ENCODE peak calls at places on chromosomes 3 and 15, in five cellular contexts. O, U, K, V and F are unnamed samples.
A peak's percentile ranks its signal among the peaks of the same experiment; 100 is the strongest.

GRCh38 chr3:18119866-18120265 is 305.3 kb downstream of the SATB1 start:
- DNase-seq in O (no peak), U (no peak), K (no peak), V (no peak), F (no peak)

GRCh38 chr3:113194747-113195400 is 16.5 kb upstream of the BOC start:
- DNase-seq in O (no peak), U (no peak), K (peak; percentile 58), V (peak; percentile 16), F (no peak)

GRCh38 chr15:78084359-78084750 is 6.8 kb upstream of the TBC1D2B start:
- DNase-seq in O (no peak), U (no peak), K (no peak), V (no peak), F (no peak)

GRCh38 chr15:85137507-85138175 is 156.0 kb downstream of the PDE8A start:
- DNase-seq in O (no peak), U (no peak), K (no peak), V (peak; percentile 44), F (no peak)

GRCh38 chr3:78970656-78971055 is 797.1 kb downstream of the ROBO1 start:
- DNase-seq in O (no peak), U (no peak), K (no peak), V (no peak), F (no peak)

GRCh38 chr3:123421353-123422174 is 27.3 kb downstream of the ADCY5 start:
- DNase-seq in O (peak; percentile 14), U (no peak), K (peak; percentile 54), V (no peak), F (no peak)

GRCh38 chr3:40043444-40043755 is 234.0 kb downstream of the MYRIP start:
- DNase-seq in O (peak; percentile 62), U (no peak), K (peak; percentile 13), V (no peak), F (peak; percentile 32)

GRCh38 chr3:129758921-129759320 is 134.6 kb downstream of the TMCC1 start:
- DNase-seq in O (peak; percentile 39), U (no peak), K (no peak), V (no peak), F (no peak)

GRCh38 chr3:31288641-31289100 is 244.1 kb upstream of the STT3B start:
- DNase-seq in O (peak; percentile 77), U (peak; percentile 90), K (peak; percentile 64), V (peak; percentile 75), F (peak; percentile 83)

GRCh38 chr15:92167413-92167950 is 226.2 kb upstream of the ST8SIA2 start:
- DNase-seq in O (no peak), U (no peak), K (peak; percentile 31), V (no peak), F (no peak)

GRCh38 chr15:98504998-98505397 is 143.3 kb upstream of the IGF1R start:
- DNase-seq in O (no peak), U (no peak), K (no peak), V (no peak), F (no peak)

GRCh38 chr3:158847466-158847849 is 45.6 kb downstream of the MFSD1 start:
- DNase-seq in O (peak; percentile 19), U (no peak), K (no peak), V (no peak), F (no peak)

GRCh38 chr3:12796171-12797123 is at the start of gene CAND2:
- DNase-seq in O (peak; percentile 30), U (no peak), K (peak; percentile 79), V (peak; percentile 75), F (no peak)

DNA sequence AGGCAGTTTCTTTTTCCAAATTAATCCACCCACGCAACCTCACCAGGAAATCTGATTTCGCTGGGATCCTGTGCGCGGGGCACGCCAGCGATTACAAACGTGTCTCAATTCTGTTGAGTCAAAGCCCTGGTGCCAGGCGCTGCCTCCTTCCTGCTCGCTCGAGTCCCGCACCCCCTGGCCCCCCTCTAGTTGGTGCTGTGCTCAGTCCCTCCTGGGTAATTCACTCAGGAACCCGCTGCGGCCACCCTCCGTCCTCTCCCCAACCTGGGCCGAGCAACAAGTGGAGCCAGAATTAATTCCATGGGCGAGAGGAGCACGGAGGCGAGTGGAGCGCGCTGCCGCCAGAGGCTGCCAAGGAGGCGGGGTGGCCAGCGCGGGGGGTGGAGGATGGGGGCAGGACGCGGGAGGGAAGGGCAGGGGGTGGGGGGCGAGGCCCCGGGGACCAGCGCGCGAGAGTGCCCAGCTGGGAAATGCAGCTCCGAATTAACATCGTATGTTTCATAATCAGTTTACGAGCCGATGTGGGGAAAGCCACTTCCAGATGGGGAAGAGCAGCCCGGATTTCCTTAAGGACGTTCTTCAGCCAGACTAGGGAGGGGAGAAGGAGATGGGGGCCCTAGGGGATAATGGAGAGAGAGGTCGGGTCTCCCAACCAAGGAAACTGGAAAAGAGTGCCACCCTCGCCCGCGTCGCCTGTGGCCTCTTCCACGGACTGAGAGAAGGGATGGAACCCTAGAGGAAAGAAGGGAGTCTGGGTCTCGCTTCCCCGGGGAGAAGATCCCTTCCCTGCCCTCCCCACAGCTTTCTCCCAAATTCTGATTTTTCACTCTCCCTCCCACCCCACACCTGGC is 5.8 kb downstream of the WNT5A start:
- DNase-seq in O (peak; percentile 73), U (no peak), K (peak; percentile 69), V (peak; percentile 63), F (no peak)
- TF ChIP-seq EZH2 in O (no peak), U (no peak), K (no peak), V (peak; percentile 69), F (no peak)

DNA sequence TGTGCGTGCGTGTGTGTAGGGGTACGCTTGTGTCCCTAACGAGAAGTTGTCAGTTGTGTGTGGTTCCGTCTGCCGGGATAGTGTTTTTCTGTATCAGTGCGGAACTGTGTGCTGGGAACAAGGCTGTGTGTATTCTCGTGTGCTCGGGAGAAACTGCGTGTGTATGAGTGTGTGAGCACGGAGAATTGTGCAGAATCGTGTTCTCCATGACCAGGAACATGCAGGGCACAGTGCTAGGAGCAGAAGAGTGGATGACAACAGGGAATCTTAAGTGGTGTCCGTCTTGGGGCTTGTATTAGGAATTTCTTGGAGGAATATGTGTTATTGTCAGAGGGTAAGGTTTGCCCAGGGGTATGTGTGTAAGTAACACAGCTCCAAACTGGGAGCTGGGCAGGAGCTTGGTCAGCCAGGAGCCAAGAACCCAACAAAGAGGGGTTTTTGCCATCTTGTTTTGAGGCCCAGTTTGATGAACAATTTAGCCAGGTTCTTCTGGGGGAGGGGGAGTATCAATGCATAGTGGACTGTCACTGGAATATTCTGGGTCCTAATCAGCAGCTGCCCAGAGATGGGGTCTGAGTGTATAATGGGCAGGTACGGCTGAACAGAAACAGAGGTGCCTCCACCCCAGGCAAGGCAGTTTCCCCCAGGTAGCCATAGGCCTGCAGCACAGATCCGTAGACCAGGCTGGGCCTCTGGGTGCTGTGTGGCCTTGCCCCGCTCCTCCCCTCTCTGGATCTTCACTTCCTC is 2.2 kb downstream of the ISL2 start:
- DNase-seq in O (no peak), U (no peak), K (no peak), V (peak; percentile 23), F (no peak)
- TF ChIP-seq EZH2 in O (no peak), U (no peak), K (no peak), V (peak; percentile 79), F (peak; percentile 55)

DNA sequence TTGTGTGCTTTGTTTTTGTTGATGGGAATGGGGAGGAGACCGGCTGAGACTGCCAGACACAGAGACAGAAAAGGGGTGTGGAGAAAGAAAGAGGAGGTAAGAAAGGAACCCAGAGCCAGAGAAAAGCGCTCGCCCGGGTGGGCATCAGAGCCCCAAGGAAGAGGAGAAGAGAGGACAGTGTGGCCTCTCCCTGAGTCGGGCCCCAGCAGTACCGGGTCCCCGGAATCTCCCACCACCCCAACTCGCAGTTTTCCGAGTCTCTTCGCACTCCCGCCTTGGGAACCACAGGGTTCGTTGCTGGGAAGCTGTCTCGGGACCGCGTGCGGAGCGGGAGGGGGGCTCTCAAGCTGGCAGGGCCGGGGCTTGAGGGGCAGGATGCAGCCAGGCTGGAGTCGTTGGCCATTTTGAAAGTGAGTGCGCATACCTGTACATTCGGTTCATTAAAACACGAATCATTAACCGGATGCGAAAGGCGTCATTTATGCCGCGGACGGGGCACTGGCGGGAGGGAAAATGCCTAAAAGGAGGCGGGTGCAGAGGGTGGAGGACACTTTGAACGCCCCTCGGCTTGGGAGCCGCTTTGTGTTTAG is 3.2 kb downstream of the SKOR1 start:
- DNase-seq in O (no peak), U (no peak), K (no peak), V (peak; percentile 34), F (no peak)
- TF ChIP-seq EZH2 in O (peak; percentile 83), U (no peak), K (peak; percentile 73), V (peak; percentile 88), F (peak; percentile 89)

DNA sequence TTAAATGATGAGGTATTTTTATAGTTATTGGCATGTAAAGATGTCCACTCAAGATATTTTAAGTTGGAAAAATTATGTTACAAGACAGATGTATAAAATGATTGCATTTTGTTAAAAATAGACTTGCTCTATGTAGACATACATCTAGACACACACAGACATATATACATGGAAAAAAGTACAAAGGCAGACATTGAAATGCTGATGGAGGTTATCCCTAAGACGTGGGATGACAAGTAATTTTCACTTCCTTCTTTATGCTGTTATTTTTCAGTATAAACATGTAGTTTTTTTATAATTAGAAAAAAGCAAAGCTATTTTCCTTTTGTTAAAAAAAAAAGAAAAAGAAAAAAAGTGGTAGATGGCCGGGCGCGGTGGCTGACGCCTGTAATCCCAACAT is 7.2 kb downstream of the HOMER2 start:
- DNase-seq in O (no peak), U (no peak), K (no peak), V (no peak), F (no peak)
- TF ChIP-seq EZH2 in O (no peak), U (no peak), K (no peak), V (no peak), F (no peak)

GRCh38 chr3:6860911-6861330 is at the start of gene GRM7:
- DNase-seq in O (peak; percentile 75), U (no peak), K (peak; percentile 60), V (peak; percentile 79), F (no peak)

GRCh38 chr3:6861989-6862879 is 1.3 kb downstream of the GRM7 start:
- DNase-seq in O (no peak), U (no peak), K (peak; percentile 6), V (peak; percentile 40), F (no peak)

GRCh38 chr3:6862880-6863195 is 1.9 kb downstream of the GRM7 start:
- DNase-seq in O (no peak), U (no peak), K (no peak), V (no peak), F (no peak)

GRCh38 chr3:6860149-6860548 is 766 bp upstream of the GRM7 start:
- DNase-seq in O (no peak), U (no peak), K (no peak), V (peak; percentile 41), F (no peak)

GRCh38 chr3:6861331-6861988 is 545 bp downstream of the GRM7 start:
- DNase-seq in O (peak; percentile 37), U (no peak), K (peak; percentile 23), V (peak; percentile 65), F (no peak)
- TF ChIP-seq EZH2 in O (peak; percentile 56), U (no peak), K (no peak), V (peak; percentile 68), F (peak; percentile 85)